ENCODE peak calls at places on chromosomes 6 and 20, in five cellular contexts. One of them, this sample, is unnamed.

GRCh38 chr6:141265748-141266647 is 866.7 kb upstream of the GJE1 start:
- DNase-seq in ovary: no peak
- DNase-seq in CD4-positive, alpha-beta memory T cell: no peak
- DNase-seq in naive thymus-derived CD4-positive, alpha-beta T cell: no peak
- DNase-seq in colonic mucosa: no peak
- DNase-seq in this sample: no peak

GRCh38 chr6:89120371-89120770 is 2.5 kb upstream of the SRSF12 start:
- DNase-seq in ovary: no peak
- DNase-seq in CD4-positive, alpha-beta memory T cell: no peak
- DNase-seq in naive thymus-derived CD4-positive, alpha-beta T cell: no peak
- DNase-seq in colonic mucosa: no peak
- DNase-seq in this sample: no peak

GRCh38 chr20:57195023-57195758 is 71.2 kb downstream of the BMP7 start:
- DNase-seq in ovary: no peak
- DNase-seq in CD4-positive, alpha-beta memory T cell: no peak
- DNase-seq in naive thymus-derived CD4-positive, alpha-beta T cell: no peak
- DNase-seq in colonic mucosa: no peak
- DNase-seq in this sample: no peak

GRCh38 chr6:90284745-90285481 is 11.7 kb downstream of the BACH2 start:
- DNase-seq in ovary: no peak
- DNase-seq in CD4-positive, alpha-beta memory T cell: peak; percentile 46
- DNase-seq in naive thymus-derived CD4-positive, alpha-beta T cell: no peak
- DNase-seq in colonic mucosa: no peak
- DNase-seq in this sample: no peak

GRCh38 chr6:88574666-88575065 is 388.8 kb downstream of the RNGTT start:
- DNase-seq in ovary: no peak
- DNase-seq in CD4-positive, alpha-beta memory T cell: no peak
- DNase-seq in naive thymus-derived CD4-positive, alpha-beta T cell: no peak
- DNase-seq in colonic mucosa: no peak
- DNase-seq in this sample: no peak

GRCh38 chr6:109453594-109454482 is 1.7 kb downstream of the MICAL1 start:
- DNase-seq in ovary: no peak
- DNase-seq in CD4-positive, alpha-beta memory T cell: no peak
- DNase-seq in naive thymus-derived CD4-positive, alpha-beta T cell: no peak
- DNase-seq in colonic mucosa: no peak
- DNase-seq in this sample: no peak

GRCh38 chr6:166415306-166415705 is 32.6 kb upstream of the MPC1 start:
- DNase-seq in ovary: no peak
- DNase-seq in CD4-positive, alpha-beta memory T cell: peak; percentile 67
- DNase-seq in naive thymus-derived CD4-positive, alpha-beta T cell: peak; percentile 51
- DNase-seq in colonic mucosa: no peak
- DNase-seq in this sample: no peak

GRCh38 chr6:31734703-31735500 is 1.4 kb downstream of the CLIC1 start:
- DNase-seq in ovary: peak; percentile 42
- DNase-seq in CD4-positive, alpha-beta memory T cell: peak; percentile 33
- DNase-seq in naive thymus-derived CD4-positive, alpha-beta T cell: no peak
- DNase-seq in colonic mucosa: peak; percentile 83
- DNase-seq in this sample: peak; percentile 47

GRCh38 chr6:149114167-149114566 is 203.3 kb upstream of the TAB2 start:
- DNase-seq in ovary: no peak
- DNase-seq in CD4-positive, alpha-beta memory T cell: no peak
- DNase-seq in naive thymus-derived CD4-positive, alpha-beta T cell: no peak
- DNase-seq in colonic mucosa: no peak
- DNase-seq in this sample: no peak

GRCh38 chr20:53606364-53606985 is 12.8 kb upstream of the ZNF217 start:
- DNase-seq in ovary: no peak
- DNase-seq in CD4-positive, alpha-beta memory T cell: no peak
- DNase-seq in naive thymus-derived CD4-positive, alpha-beta T cell: no peak
- DNase-seq in colonic mucosa: no peak
- DNase-seq in this sample: no peak

GRCh38 chr6:56749632-56750151 is 107.0 kb upstream of the DST start:
- DNase-seq in ovary: no peak
- DNase-seq in CD4-positive, alpha-beta memory T cell: no peak
- DNase-seq in naive thymus-derived CD4-positive, alpha-beta T cell: no peak
- DNase-seq in colonic mucosa: no peak
- DNase-seq in this sample: no peak

GRCh38 chr6:142856857-142857608 is 87.9 kb downstream of the HIVEP2 start:
- DNase-seq in ovary: no peak
- DNase-seq in CD4-positive, alpha-beta memory T cell: peak; percentile 66
- DNase-seq in naive thymus-derived CD4-positive, alpha-beta T cell: peak; percentile 73
- DNase-seq in colonic mucosa: no peak
- DNase-seq in this sample: no peak

GRCh38 chr6:109172096-109172495 is 76.8 kb downstream of the CEP57L1 start:
- DNase-seq in ovary: no peak
- DNase-seq in CD4-positive, alpha-beta memory T cell: no peak
- DNase-seq in naive thymus-derived CD4-positive, alpha-beta T cell: no peak
- DNase-seq in colonic mucosa: no peak
- DNase-seq in this sample: no peak

GRCh38 chr6:87001494-87001893 is 64.2 kb downstream of the HTR1E start:
- DNase-seq in ovary: no peak
- DNase-seq in CD4-positive, alpha-beta memory T cell: no peak
- DNase-seq in naive thymus-derived CD4-positive, alpha-beta T cell: no peak
- DNase-seq in colonic mucosa: no peak
- DNase-seq in this sample: no peak

GRCh38 chr20:2386516-2387179 is 5.9 kb downstream of the TGM6 start:
- DNase-seq in ovary: no peak
- DNase-seq in CD4-positive, alpha-beta memory T cell: no peak
- DNase-seq in naive thymus-derived CD4-positive, alpha-beta T cell: no peak
- DNase-seq in colonic mucosa: no peak
- DNase-seq in this sample: no peak

GRCh38 chr6:108707328-108707976 is 140.8 kb upstream of the ARMC2 start:
- DNase-seq in ovary: no peak
- DNase-seq in CD4-positive, alpha-beta memory T cell: no peak
- DNase-seq in naive thymus-derived CD4-positive, alpha-beta T cell: no peak
- DNase-seq in colonic mucosa: peak; percentile 38
- DNase-seq in this sample: no peak

GRCh38 chr20:45911486-45912343 is at the start of gene PLTP:
- DNase-seq in ovary: peak; percentile 85
- DNase-seq in CD4-positive, alpha-beta memory T cell: peak; percentile 31
- DNase-seq in naive thymus-derived CD4-positive, alpha-beta T cell: peak; percentile 31
- DNase-seq in colonic mucosa: peak; percentile 63
- DNase-seq in this sample: no peak

GRCh38 chr6:152957796-152958195 is 25.0 kb downstream of the FBXO5 start:
- DNase-seq in ovary: no peak
- DNase-seq in CD4-positive, alpha-beta memory T cell: no peak
- DNase-seq in naive thymus-derived CD4-positive, alpha-beta T cell: no peak
- DNase-seq in colonic mucosa: no peak
- DNase-seq in this sample: no peak

GRCh38 chr6:72850040-72850439 is 228.2 kb downstream of the KCNQ5 start:
- DNase-seq in ovary: no peak
- DNase-seq in CD4-positive, alpha-beta memory T cell: no peak
- DNase-seq in naive thymus-derived CD4-positive, alpha-beta T cell: no peak
- DNase-seq in colonic mucosa: no peak
- DNase-seq in this sample: no peak

GRCh38 chr6:56685994-56686393 is 43.3 kb upstream of the DST start:
- DNase-seq in ovary: no peak
- DNase-seq in CD4-positive, alpha-beta memory T cell: no peak
- DNase-seq in naive thymus-derived CD4-positive, alpha-beta T cell: no peak
- DNase-seq in colonic mucosa: no peak
- DNase-seq in this sample: no peak

GRCh38 chr6:168937061-168937460 is 316.6 kb downstream of the THBS2 start:
- DNase-seq in ovary: no peak
- DNase-seq in CD4-positive, alpha-beta memory T cell: no peak
- DNase-seq in naive thymus-derived CD4-positive, alpha-beta T cell: no peak
- DNase-seq in colonic mucosa: no peak
- DNase-seq in this sample: no peak

GRCh38 chr20:20498081-20498861 is 130.4 kb downstream of the INSM1 start:
- DNase-seq in ovary: no peak
- DNase-seq in CD4-positive, alpha-beta memory T cell: no peak
- DNase-seq in naive thymus-derived CD4-positive, alpha-beta T cell: no peak
- DNase-seq in colonic mucosa: no peak
- DNase-seq in this sample: no peak

GRCh38 chr20:17611290-17611539 is 41.3 kb downstream of the DSTN start:
- DNase-seq in ovary: no peak
- DNase-seq in CD4-positive, alpha-beta memory T cell: no peak
- DNase-seq in naive thymus-derived CD4-positive, alpha-beta T cell: no peak
- DNase-seq in colonic mucosa: no peak
- DNase-seq in this sample: peak; percentile 18

GRCh38 chr6:169920359-169921020 is 169.1 kb downstream of the ERMARD start:
- DNase-seq in ovary: no peak
- DNase-seq in CD4-positive, alpha-beta memory T cell: no peak
- DNase-seq in naive thymus-derived CD4-positive, alpha-beta T cell: no peak
- DNase-seq in colonic mucosa: no peak
- DNase-seq in this sample: no peak

GRCh38 chr20:56179051-56179450 is 69.5 kb upstream of the MC3R start:
- DNase-seq in ovary: no peak
- DNase-seq in CD4-positive, alpha-beta memory T cell: no peak
- DNase-seq in naive thymus-derived CD4-positive, alpha-beta T cell: no peak
- DNase-seq in colonic mucosa: no peak
- DNase-seq in this sample: no peak

GRCh38 chr20:56178219-56178618 is 70.3 kb upstream of the MC3R start:
- DNase-seq in ovary: no peak
- DNase-seq in CD4-positive, alpha-beta memory T cell: no peak
- DNase-seq in naive thymus-derived CD4-positive, alpha-beta T cell: no peak
- DNase-seq in colonic mucosa: no peak
- DNase-seq in this sample: no peak

GRCh38 chr20:56175884-56176283 is 72.6 kb upstream of the MC3R start:
- DNase-seq in ovary: no peak
- DNase-seq in CD4-positive, alpha-beta memory T cell: no peak
- DNase-seq in naive thymus-derived CD4-positive, alpha-beta T cell: no peak
- DNase-seq in colonic mucosa: no peak
- DNase-seq in this sample: no peak

DNA sequence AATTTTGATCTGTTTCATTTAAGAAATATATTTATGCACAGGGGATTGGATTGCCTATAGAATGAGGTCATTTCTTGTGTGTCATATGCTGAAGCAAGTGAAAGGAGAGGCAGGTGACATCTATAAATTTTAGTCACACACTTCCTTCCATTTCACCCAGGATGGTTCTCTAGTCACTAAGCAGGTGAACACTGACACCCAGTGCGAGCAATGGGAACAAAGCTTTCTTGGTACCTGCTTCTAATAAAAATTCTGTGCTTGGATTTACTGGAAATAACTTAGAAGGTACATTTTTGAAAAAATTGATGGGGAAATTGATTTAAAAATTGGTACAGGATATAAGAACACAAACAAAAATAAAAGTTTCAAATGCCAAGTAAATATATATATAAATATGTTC is 66.9 kb upstream of the MC3R start:
- DNase-seq in ovary: no peak
- DNase-seq in CD4-positive, alpha-beta memory T cell: no peak
- DNase-seq in naive thymus-derived CD4-positive, alpha-beta T cell: no peak
- DNase-seq in colonic mucosa: no peak
- DNase-seq in this sample: no peak
- H3K9me3 ChIP-seq in ovary: no peaks in the 10 kb centered on the region
- H3K9me3 ChIP-seq in CD4-positive, alpha-beta memory T cell: no peaks in the 10 kb centered on the region
- H3K9me3 ChIP-seq in naive thymus-derived CD4-positive, alpha-beta T cell: no peaks in the 10 kb centered on the region
- H3K9me3 ChIP-seq in colonic mucosa: no peaks in the 10 kb centered on the region
- H3K9me3 ChIP-seq in this sample: no peaks in the 10 kb centered on the region

GRCh38 chr6:68053805-68054373 is 581.2 kb upstream of the ADGRB3 start:
- DNase-seq in ovary: no peak
- DNase-seq in CD4-positive, alpha-beta memory T cell: no peak
- DNase-seq in naive thymus-derived CD4-positive, alpha-beta T cell: no peak
- DNase-seq in colonic mucosa: no peak
- DNase-seq in this sample: no peak

GRCh38 chr6:68054776-68055175 is 580.3 kb upstream of the ADGRB3 start:
- DNase-seq in ovary: no peak
- DNase-seq in CD4-positive, alpha-beta memory T cell: no peak
- DNase-seq in naive thymus-derived CD4-positive, alpha-beta T cell: no peak
- DNase-seq in colonic mucosa: no peak
- DNase-seq in this sample: no peak

GRCh38 chr6:68059894-68060293 is 575.2 kb upstream of the ADGRB3 start:
- DNase-seq in ovary: no peak
- DNase-seq in CD4-positive, alpha-beta memory T cell: no peak
- DNase-seq in naive thymus-derived CD4-positive, alpha-beta T cell: no peak
- DNase-seq in colonic mucosa: no peak
- DNase-seq in this sample: no peak

GRCh38 chr6:68059261-68059660 is 575.8 kb upstream of the ADGRB3 start:
- DNase-seq in ovary: no peak
- DNase-seq in CD4-positive, alpha-beta memory T cell: no peak
- DNase-seq in naive thymus-derived CD4-positive, alpha-beta T cell: no peak
- DNase-seq in colonic mucosa: no peak
- DNase-seq in this sample: no peak
- H3K9me3 ChIP-seq in ovary: no peaks in the 10 kb centered on the region
- H3K9me3 ChIP-seq in CD4-positive, alpha-beta memory T cell: no peaks in the 10 kb centered on the region
- H3K9me3 ChIP-seq in naive thymus-derived CD4-positive, alpha-beta T cell: no peaks in the 10 kb centered on the region
- H3K9me3 ChIP-seq in colonic mucosa: no peaks in the 10 kb centered on the region
- H3K9me3 ChIP-seq in this sample: peaks cover 4% of the 10 kb centered on the region

GRCh38 chr6:44524491-44525227 is 137.2 kb downstream of the CDC5L start:
- DNase-seq in ovary: no peak
- DNase-seq in CD4-positive, alpha-beta memory T cell: no peak
- DNase-seq in naive thymus-derived CD4-positive, alpha-beta T cell: no peak
- DNase-seq in colonic mucosa: no peak
- DNase-seq in this sample: no peak

GRCh38 chr6:44527191-44527960 is 139.9 kb downstream of the CDC5L start:
- DNase-seq in ovary: no peak
- DNase-seq in CD4-positive, alpha-beta memory T cell: no peak
- DNase-seq in naive thymus-derived CD4-positive, alpha-beta T cell: no peak
- DNase-seq in colonic mucosa: no peak
- DNase-seq in this sample: no peak

GRCh38 chr6:44525761-44526351 is 138.3 kb downstream of the CDC5L start:
- DNase-seq in ovary: no peak
- DNase-seq in CD4-positive, alpha-beta memory T cell: no peak
- DNase-seq in naive thymus-derived CD4-positive, alpha-beta T cell: no peak
- DNase-seq in colonic mucosa: no peak
- DNase-seq in this sample: no peak

GRCh38 chr6:44527961-44528644 is 140.6 kb downstream of the CDC5L start:
- DNase-seq in ovary: no peak
- DNase-seq in CD4-positive, alpha-beta memory T cell: no peak
- DNase-seq in naive thymus-derived CD4-positive, alpha-beta T cell: no peak
- DNase-seq in colonic mucosa: no peak
- DNase-seq in this sample: no peak

DNA sequence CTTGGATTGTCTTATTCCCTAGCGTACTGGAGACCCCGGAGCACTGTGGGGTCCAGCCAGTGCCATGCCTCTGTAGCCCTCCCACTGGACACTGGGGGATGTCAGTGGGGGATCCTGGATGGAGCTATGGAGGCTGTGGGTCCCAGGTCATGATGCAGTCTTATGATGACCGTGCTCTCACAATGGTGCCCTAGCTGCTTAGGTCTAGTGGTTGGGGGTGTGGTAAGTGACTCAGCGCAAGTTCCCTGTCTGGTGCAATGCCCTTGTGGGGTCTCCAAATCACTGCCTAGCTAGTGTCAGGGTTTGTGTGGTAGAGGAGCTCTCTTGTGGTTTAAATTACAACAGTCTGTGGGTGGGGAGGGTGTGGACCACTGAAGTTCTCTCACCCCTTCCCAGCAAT is 135.4 kb downstream of the CDC5L start:
- DNase-seq in ovary: no peak
- DNase-seq in CD4-positive, alpha-beta memory T cell: no peak
- DNase-seq in naive thymus-derived CD4-positive, alpha-beta T cell: no peak
- DNase-seq in colonic mucosa: no peak
- DNase-seq in this sample: no peak
- H3K9me3 ChIP-seq in ovary: no peaks in the 10 kb centered on the region
- H3K9me3 ChIP-seq in CD4-positive, alpha-beta memory T cell: no peaks in the 10 kb centered on the region
- H3K9me3 ChIP-seq in naive thymus-derived CD4-positive, alpha-beta T cell: peaks cover 6% of the 10 kb centered on the region
- H3K9me3 ChIP-seq in colonic mucosa: no peaks in the 10 kb centered on the region
- H3K9me3 ChIP-seq in this sample: no peaks in the 10 kb centered on the region

GRCh38 chr20:60314727-60315126 is 356.5 kb downstream of the CDH26 start:
- DNase-seq in ovary: no peak
- DNase-seq in CD4-positive, alpha-beta memory T cell: no peak
- DNase-seq in naive thymus-derived CD4-positive, alpha-beta T cell: no peak
- DNase-seq in colonic mucosa: no peak
- DNase-seq in this sample: no peak

GRCh38 chr20:60313609-60314008 is 355.4 kb downstream of the CDH26 start:
- DNase-seq in ovary: no peak
- DNase-seq in CD4-positive, alpha-beta memory T cell: no peak
- DNase-seq in naive thymus-derived CD4-positive, alpha-beta T cell: no peak
- DNase-seq in colonic mucosa: no peak
- DNase-seq in this sample: no peak

GRCh38 chr20:60316759-60317158 is 358.5 kb downstream of the CDH26 start:
- DNase-seq in ovary: no peak
- DNase-seq in CD4-positive, alpha-beta memory T cell: no peak
- DNase-seq in naive thymus-derived CD4-positive, alpha-beta T cell: no peak
- DNase-seq in colonic mucosa: no peak
- DNase-seq in this sample: no peak
- H3K9me3 ChIP-seq in ovary: no peaks in the 10 kb centered on the region
- H3K9me3 ChIP-seq in CD4-positive, alpha-beta memory T cell: no peaks in the 10 kb centered on the region
- H3K9me3 ChIP-seq in naive thymus-derived CD4-positive, alpha-beta T cell: no peaks in the 10 kb centered on the region
- H3K9me3 ChIP-seq in colonic mucosa: no peaks in the 10 kb centered on the region
- H3K9me3 ChIP-seq in this sample: no peaks in the 10 kb centered on the region